ENCODE peak calls at places on chromosomes 12 and 14, in nine cellular contexts. One of them, this sample, is unnamed.

GRCh38 chr14:51014086-51014485 is 69.8 kb upstream of the PYGL start:
- DNase-seq in stomach: no peak
- DNase-seq in upper lobe of left lung: no peak
- DNase-seq in transverse colon: no peak
- DNase-seq in H1: no peak
- DNase-seq in GM23338: no peak
- DNase-seq in suprapubic skin: no peak
- DNase-seq in K562: no peak
- DNase-seq in sigmoid colon: peak; percentile 74
- DNase-seq in this sample: no peak

GRCh38 chr12:53966070-53966384 is 6.9 kb upstream of the HOXC11 start:
- DNase-seq in K562: no peak
- DNase-seq in upper lobe of left lung: no peak
- DNase-seq in transverse colon: no peak
- DNase-seq in H1: no peak
- DNase-seq in suprapubic skin: no peak
- DNase-seq in stomach: no peak
- DNase-seq in sigmoid colon: no peak
- DNase-seq in GM23338: peak; percentile 90
- DNase-seq in this sample: no peak

GRCh38 chr12:113420996-113421595 is 1.1 kb upstream of the SDSL start:
- DNase-seq in stomach: no peak
- DNase-seq in H1: no peak
- DNase-seq in upper lobe of left lung: no peak
- DNase-seq in K562: peak; percentile 57
- DNase-seq in suprapubic skin: no peak
- DNase-seq in GM23338: no peak
- DNase-seq in sigmoid colon: no peak
- DNase-seq in transverse colon: no peak
- DNase-seq in this sample: no peak

GRCh38 chr14:25231006-25231405 is 181.1 kb upstream of the STXBP6 start:
- DNase-seq in K562: no peak
- DNase-seq in stomach: peak; percentile 31
- DNase-seq in H1: no peak
- DNase-seq in suprapubic skin: no peak
- DNase-seq in GM23338: no peak
- DNase-seq in transverse colon: no peak
- DNase-seq in sigmoid colon: no peak
- DNase-seq in upper lobe of left lung: no peak
- DNase-seq in this sample: no peak

GRCh38 chr12:89236748-89237428 is 115.4 kb downstream of the DUSP6 start:
- DNase-seq in stomach: no peak
- DNase-seq in sigmoid colon: no peak
- DNase-seq in H1: no peak
- DNase-seq in GM23338: no peak
- DNase-seq in K562: no peak
- DNase-seq in upper lobe of left lung: no peak
- DNase-seq in transverse colon: no peak
- DNase-seq in suprapubic skin: no peak
- DNase-seq in this sample: no peak

GRCh38 chr14:61662437-61663311 is 32.6 kb upstream of the HIF1A start:
- DNase-seq in transverse colon: peak; percentile 41
- DNase-seq in suprapubic skin: no peak
- DNase-seq in stomach: peak; percentile 35
- DNase-seq in sigmoid colon: no peak
- DNase-seq in upper lobe of left lung: no peak
- DNase-seq in H1: no peak
- DNase-seq in K562: peak; percentile 54
- DNase-seq in GM23338: peak; percentile 36
- DNase-seq in this sample: no peak

GRCh38 chr14:86091811-86092210 is 561.9 kb downstream of the FLRT2 start:
- DNase-seq in H1: no peak
- DNase-seq in upper lobe of left lung: no peak
- DNase-seq in transverse colon: no peak
- DNase-seq in GM23338: peak; percentile 5
- DNase-seq in sigmoid colon: no peak
- DNase-seq in suprapubic skin: no peak
- DNase-seq in stomach: no peak
- DNase-seq in K562: no peak
- DNase-seq in this sample: no peak

GRCh38 chr14:23121401-23121800 is 2.3 kb upstream of the CEBPE start:
- DNase-seq in stomach: peak; percentile 48
- DNase-seq in K562: no peak
- DNase-seq in H1: no peak
- DNase-seq in suprapubic skin: no peak
- DNase-seq in upper lobe of left lung: no peak
- DNase-seq in transverse colon: peak; percentile 36
- DNase-seq in GM23338: no peak
- DNase-seq in sigmoid colon: peak; percentile 80
- DNase-seq in this sample: no peak

GRCh38 chr12:95318071-95318545 is 100.5 kb downstream of the VEZT start:
- DNase-seq in H1: no peak
- DNase-seq in suprapubic skin: no peak
- DNase-seq in GM23338: no peak
- DNase-seq in sigmoid colon: no peak
- DNase-seq in transverse colon: no peak
- DNase-seq in upper lobe of left lung: no peak
- DNase-seq in K562: no peak
- DNase-seq in stomach: no peak
- DNase-seq in this sample: peak; percentile 87

GRCh38 chr12:71538807-71539206 is 99.2 kb downstream of the LGR5 start:
- DNase-seq in K562: no peak
- DNase-seq in sigmoid colon: no peak
- DNase-seq in H1: no peak
- DNase-seq in upper lobe of left lung: no peak
- DNase-seq in suprapubic skin: no peak
- DNase-seq in stomach: no peak
- DNase-seq in GM23338: no peak
- DNase-seq in transverse colon: no peak
- DNase-seq in this sample: no peak

GRCh38 chr14:88025350-88025749 is 20.4 kb downstream of the GPR65 start:
- DNase-seq in H1: no peak
- DNase-seq in upper lobe of left lung: no peak
- DNase-seq in K562: peak; percentile 27
- DNase-seq in transverse colon: no peak
- DNase-seq in suprapubic skin: no peak
- DNase-seq in GM23338: no peak
- DNase-seq in stomach: no peak
- DNase-seq in sigmoid colon: no peak
- DNase-seq in this sample: no peak

GRCh38 chr12:103632554-103633216 is 45.6 kb downstream of the STAB2 start:
- DNase-seq in suprapubic skin: peak; percentile 78
- DNase-seq in upper lobe of left lung: no peak
- DNase-seq in GM23338: peak; percentile 89
- DNase-seq in K562: peak; percentile 84
- DNase-seq in stomach: peak; percentile 78
- DNase-seq in sigmoid colon: no peak
- DNase-seq in H1: peak; percentile 86
- DNase-seq in transverse colon: peak; percentile 72
- DNase-seq in this sample: peak; percentile 61

GRCh38 chr14:44372807-44373497 is 134.1 kb downstream of the FSCB start:
- DNase-seq in suprapubic skin: no peak
- DNase-seq in transverse colon: no peak
- DNase-seq in H1: no peak
- DNase-seq in sigmoid colon: no peak
- DNase-seq in stomach: no peak
- DNase-seq in GM23338: no peak
- DNase-seq in K562: no peak
- DNase-seq in upper lobe of left lung: no peak
- DNase-seq in this sample: no peak

GRCh38 chr14:77315115-77315944 is 5.4 kb downstream of the POMT2 start:
- DNase-seq in upper lobe of left lung: no peak
- DNase-seq in suprapubic skin: no peak
- DNase-seq in K562: no peak
- DNase-seq in H1: no peak
- DNase-seq in GM23338: no peak
- DNase-seq in stomach: no peak
- DNase-seq in sigmoid colon: peak; percentile 43
- DNase-seq in transverse colon: no peak
- DNase-seq in this sample: no peak

GRCh38 chr14:104140213-104140462 is 1.8 kb downstream of the KIF26A start:
- DNase-seq in sigmoid colon: peak; percentile 37
- DNase-seq in GM23338: no peak
- DNase-seq in upper lobe of left lung: peak; percentile 47
- DNase-seq in H1: no peak
- DNase-seq in K562: no peak
- DNase-seq in stomach: no peak
- DNase-seq in suprapubic skin: no peak
- DNase-seq in transverse colon: no peak
- DNase-seq in this sample: no peak

GRCh38 chr14:61866932-61867920 is 105.0 kb downstream of the SNAPC1 start:
- DNase-seq in H1: no peak
- DNase-seq in K562: no peak
- DNase-seq in upper lobe of left lung: no peak
- DNase-seq in suprapubic skin: no peak
- DNase-seq in transverse colon: no peak
- DNase-seq in sigmoid colon: no peak
- DNase-seq in GM23338: no peak
- DNase-seq in stomach: no peak
- DNase-seq in this sample: no peak

GRCh38 chr12:11059784-11060183 is 2.3 kb downstream of the TAS2R46 start:
- DNase-seq in K562: no peak
- DNase-seq in stomach: no peak
- DNase-seq in sigmoid colon: no peak
- DNase-seq in upper lobe of left lung: no peak
- DNase-seq in H1: no peak
- DNase-seq in transverse colon: no peak
- DNase-seq in suprapubic skin: no peak
- DNase-seq in GM23338: no peak
- DNase-seq in this sample: no peak

GRCh38 chr14:101201535-101202125 is 298.1 kb upstream of the RTL1 start:
- DNase-seq in suprapubic skin: no peak
- DNase-seq in stomach: peak; percentile 19
- DNase-seq in K562: no peak
- DNase-seq in transverse colon: no peak
- DNase-seq in upper lobe of left lung: no peak
- DNase-seq in sigmoid colon: peak; percentile 39
- DNase-seq in H1: no peak
- DNase-seq in GM23338: no peak
- DNase-seq in this sample: no peak

GRCh38 chr14:79861111-79861510 is 350.2 kb downstream of the DIO2 start:
- DNase-seq in sigmoid colon: no peak
- DNase-seq in K562: no peak
- DNase-seq in transverse colon: no peak
- DNase-seq in GM23338: peak; percentile 53
- DNase-seq in suprapubic skin: no peak
- DNase-seq in stomach: no peak
- DNase-seq in H1: no peak
- DNase-seq in upper lobe of left lung: no peak
- DNase-seq in this sample: no peak

GRCh38 chr12:7189398-7190267 is at the start of gene PEX5:
- DNase-seq in H1: peak; percentile 77
- DNase-seq in stomach: peak; percentile 92
- DNase-seq in GM23338: peak; percentile 97
- DNase-seq in K562: peak; percentile 92
- DNase-seq in suprapubic skin: peak; percentile 90
- DNase-seq in upper lobe of left lung: peak; percentile 93
- DNase-seq in transverse colon: peak; percentile 93
- DNase-seq in sigmoid colon: peak; percentile 94
- DNase-seq in this sample: peak; percentile 27
- TF ChIP-seq POLR2AphosphoS5 in H1: no peak
- TF ChIP-seq POLR2AphosphoS5 in stomach: peak; percentile 76
- TF ChIP-seq POLR2AphosphoS5 in GM23338: peak; percentile 61
- TF ChIP-seq POLR2AphosphoS5 in K562: no peak
- TF ChIP-seq POLR2AphosphoS5 in suprapubic skin: no peak
- TF ChIP-seq POLR2AphosphoS5 in upper lobe of left lung: no peak
- TF ChIP-seq POLR2AphosphoS5 in transverse colon: peak; percentile 77
- TF ChIP-seq POLR2AphosphoS5 in sigmoid colon: peak; percentile 69
- TF ChIP-seq POLR2AphosphoS5 in this sample: no peak

GRCh38 chr12:43723134-43723533 is 35.5 kb downstream of the PUS7L start:
- DNase-seq in H1: no peak
- DNase-seq in upper lobe of left lung: no peak
- DNase-seq in suprapubic skin: no peak
- DNase-seq in K562: no peak
- DNase-seq in GM23338: no peak
- DNase-seq in stomach: no peak
- DNase-seq in transverse colon: no peak
- DNase-seq in sigmoid colon: no peak
- DNase-seq in this sample: no peak
- H3K4me1 ChIP-seq in H1: no peaks in the 10 kb centered on the region
- H3K4me1 ChIP-seq in upper lobe of left lung: no peaks in the 10 kb centered on the region
- H3K4me1 ChIP-seq in suprapubic skin: no peaks in the 10 kb centered on the region
- H3K4me1 ChIP-seq in K562: no peaks in the 10 kb centered on the region
- H3K4me1 ChIP-seq in GM23338: peaks cover 25% of the 10 kb centered on the region
- H3K4me1 ChIP-seq in stomach: no peaks in the 10 kb centered on the region
- H3K4me1 ChIP-seq in transverse colon: no peaks in the 10 kb centered on the region
- H3K4me1 ChIP-seq in sigmoid colon: no peaks in the 10 kb centered on the region
- H3K4me1 ChIP-seq in this sample: no peaks in the 10 kb centered on the region

GRCh38 chr14:84404246-84404645 is 1125.7 kb upstream of the FLRT2 start:
- DNase-seq in stomach: no peak
- DNase-seq in H1: no peak
- DNase-seq in suprapubic skin: no peak
- DNase-seq in upper lobe of left lung: no peak
- DNase-seq in transverse colon: no peak
- DNase-seq in GM23338: no peak
- DNase-seq in sigmoid colon: no peak
- DNase-seq in K562: no peak
- DNase-seq in this sample: no peak

GRCh38 chr14:84399296-84399910 is 1130.5 kb upstream of the FLRT2 start:
- DNase-seq in upper lobe of left lung: peak; percentile 79
- DNase-seq in H1: no peak
- DNase-seq in sigmoid colon: no peak
- DNase-seq in suprapubic skin: no peak
- DNase-seq in GM23338: no peak
- DNase-seq in K562: no peak
- DNase-seq in stomach: no peak
- DNase-seq in transverse colon: no peak
- DNase-seq in this sample: no peak

GRCh38 chr14:84409435-84409834 is 1120.5 kb upstream of the FLRT2 start:
- DNase-seq in suprapubic skin: no peak
- DNase-seq in transverse colon: no peak
- DNase-seq in stomach: no peak
- DNase-seq in GM23338: no peak
- DNase-seq in upper lobe of left lung: no peak
- DNase-seq in H1: no peak
- DNase-seq in K562: no peak
- DNase-seq in sigmoid colon: no peak
- DNase-seq in this sample: no peak

GRCh38 chr14:84401631-84402030 is 1128.3 kb upstream of the FLRT2 start:
- DNase-seq in transverse colon: no peak
- DNase-seq in sigmoid colon: no peak
- DNase-seq in suprapubic skin: no peak
- DNase-seq in upper lobe of left lung: no peak
- DNase-seq in K562: no peak
- DNase-seq in H1: no peak
- DNase-seq in stomach: no peak
- DNase-seq in GM23338: no peak
- DNase-seq in this sample: no peak

GRCh38 chr14:84403585-84403984 is 1126.4 kb upstream of the FLRT2 start:
- DNase-seq in suprapubic skin: no peak
- DNase-seq in GM23338: peak; percentile 68
- DNase-seq in sigmoid colon: no peak
- DNase-seq in stomach: peak; percentile 35
- DNase-seq in K562: no peak
- DNase-seq in transverse colon: no peak
- DNase-seq in H1: no peak
- DNase-seq in upper lobe of left lung: no peak
- DNase-seq in this sample: no peak
- TF ChIP-seq POLR2AphosphoS5 in suprapubic skin: no peak
- TF ChIP-seq POLR2AphosphoS5 in GM23338: no peak
- TF ChIP-seq POLR2AphosphoS5 in sigmoid colon: no peak
- TF ChIP-seq POLR2AphosphoS5 in stomach: no peak
- TF ChIP-seq POLR2AphosphoS5 in K562: no peak
- TF ChIP-seq POLR2AphosphoS5 in transverse colon: no peak
- TF ChIP-seq POLR2AphosphoS5 in H1: no peak
- TF ChIP-seq POLR2AphosphoS5 in upper lobe of left lung: no peak
- TF ChIP-seq POLR2AphosphoS5 in this sample: no peak

GRCh38 chr12:5476356-5476755 is 44.4 kb downstream of the NTF3 start:
- DNase-seq in sigmoid colon: no peak
- DNase-seq in suprapubic skin: no peak
- DNase-seq in stomach: no peak
- DNase-seq in upper lobe of left lung: no peak
- DNase-seq in GM23338: no peak
- DNase-seq in K562: no peak
- DNase-seq in transverse colon: no peak
- DNase-seq in H1: no peak
- DNase-seq in this sample: no peak
- H3K4me1 ChIP-seq in sigmoid colon: no peaks in the 10 kb centered on the region
- H3K4me1 ChIP-seq in suprapubic skin: no peaks in the 10 kb centered on the region
- H3K4me1 ChIP-seq in stomach: no peaks in the 10 kb centered on the region
- H3K4me1 ChIP-seq in upper lobe of left lung: no peaks in the 10 kb centered on the region
- H3K4me1 ChIP-seq in GM23338: peaks cover 14% of the 10 kb centered on the region
- H3K4me1 ChIP-seq in K562: no peaks in the 10 kb centered on the region
- H3K4me1 ChIP-seq in transverse colon: no peaks in the 10 kb centered on the region
- H3K4me1 ChIP-seq in H1: peaks cover 18% of the 10 kb centered on the region
- H3K4me1 ChIP-seq in this sample: no peaks in the 10 kb centered on the region